ENCODE peak calls at places on chromosomes 1 and 21, in seven cellular contexts. G, X, U, E, B, Z and H are unnamed samples.

GRCh38 chr1:158527190-158527815 is 26.9 kb downstream of the OR6Y1 start:
- DNase-seq in E (no peak), X (peak), U (no peak), G (no peak), Z (peak), B (no peak), H (no peak)

GRCh38 chr1:225767591-225768540 is 9.8 kb upstream of the SRP9 start:
- DNase-seq in Z (peak), E (no peak), G (no peak), X (peak), B (no peak), U (peak), H (peak)

GRCh38 chr1:190373705-190374336 is 103.8 kb downstream of the BRINP3 start:
- DNase-seq in E (no peak), Z (peak), X (peak), B (no peak), G (no peak), U (no peak), H (no peak)

GRCh38 chr21:17726047-17726446 is 93.1 kb downstream of the C21orf91 start:
- DNase-seq in G (no peak), U (no peak), Z (peak), E (no peak), B (no peak), X (peak), H (no peak)

GRCh38 chr1:51946300-51946699 is 44.2 kb downstream of the RAB3B start:
- DNase-seq in Z (no peak), X (peak), E (no peak), G (no peak), B (no peak), U (no peak), H (no peak)

GRCh38 chr1:18486195-18486594 is 5.5 kb downstream of the KLHDC7A start:
- DNase-seq in Z (peak), E (no peak), G (no peak), X (no peak), B (no peak), U (no peak), H (no peak)

GRCh38 chr21:26409735-26410134 is 163.4 kb downstream of the CYYR1 start:
- DNase-seq in E (no peak), Z (peak), U (no peak), G (no peak), X (no peak), B (no peak), H (no peak)

GRCh38 chr1:155177192-155177917 is 3.7 kb downstream of the TRIM46 start:
- DNase-seq in B (no peak), G (no peak), E (no peak), Z (no peak), U (no peak), X (no peak), H (no peak)

GRCh38 chr1:109659145-109659544 is 3.2 kb downstream of the GSTM4 start:
- DNase-seq in G (no peak), E (no peak), Z (no peak), B (no peak), X (no peak), U (no peak), H (no peak)

GRCh38 chr1:21594935-21595897 is 73.9 kb downstream of the RAP1GAP start:
- DNase-seq in Z (peak), U (peak), E (peak), G (peak), X (peak), B (no peak), H (peak)

GRCh38 chr21:45662623-45663015 is 19.1 kb downstream of the PCBP3 start:
- DNase-seq in X (no peak), B (no peak), G (no peak), E (no peak), U (no peak), Z (no peak), H (no peak)

GRCh38 chr1:15336866-15337265 is 72.8 kb upstream of the EFHD2 start:
- DNase-seq in U (peak), X (no peak), E (no peak), Z (no peak), G (no peak), B (no peak), H (no peak)

GRCh38 chr1:203954293-203954692 is 92.9 kb downstream of the SNRPE start:
- DNase-seq in G (no peak), Z (no peak), U (no peak), X (no peak), B (no peak), E (no peak), H (no peak)

GRCh38 chr1:114345930-114346479 is 165.0 kb downstream of the TRIM33 start:
- DNase-seq in X (no peak), G (no peak), Z (peak), E (no peak), U (peak), B (peak), H (peak)

GRCh38 chr1:3438661-3439180 is 15.7 kb upstream of the ARHGEF16 start:
- DNase-seq in Z (no peak), E (no peak), U (no peak), X (no peak), G (no peak), B (no peak), H (no peak)

GRCh38 chr1:205916541-205916940 is 26.7 kb downstream of the SLC26A9 start:
- DNase-seq in U (no peak), E (no peak), X (peak), G (no peak), Z (no peak), B (no peak), H (no peak)

GRCh38 chr1:206555473-206555935 is 48.2 kb downstream of the RASSF5 start:
- DNase-seq in U (peak), G (peak), B (no peak), X (no peak), E (no peak), Z (peak), H (peak)

GRCh38 chr1:15034656-15035055 is 118.9 kb upstream of the TMEM51 start:
- DNase-seq in U (no peak), Z (no peak), G (no peak), X (no peak), E (no peak), B (no peak), H (no peak)

GRCh38 chr1:29708818-29709710 is 472.7 kb downstream of the PTPRU start:
- DNase-seq in U (no peak), G (no peak), E (no peak), X (peak), Z (peak), B (no peak), H (no peak)

GRCh38 chr1:157512036-157512969 is 40.0 kb downstream of the FCRL5 start:
- DNase-seq in Z (no peak), X (no peak), U (no peak), G (no peak), B (no peak), E (no peak), H (no peak)

GRCh38 chr21:46078984-46079356 is 18.9 kb upstream of the COL6A2 start:
- DNase-seq in E (no peak), U (peak), G (no peak), B (no peak), X (no peak), Z (no peak), H (no peak)

GRCh38 chr21:14797543-14797942 is 251.4 kb upstream of the SAMSN1 start:
- DNase-seq in E (no peak), Z (no peak), G (no peak), U (no peak), X (no peak), B (no peak), H (no peak)

GRCh38 chr1:6162773-6163172 is 17.3 kb downstream of the CHD5 start:
- DNase-seq in U (no peak), Z (no peak), B (no peak), G (no peak), E (no peak), X (no peak), H (no peak)

GRCh38 chr21:25191141-25191540 is 416.1 kb downstream of the MRPL39 start:
- DNase-seq in G (no peak), U (no peak), B (no peak), Z (no peak), X (no peak), E (no peak), H (no peak)

GRCh38 chr1:230797376-230798186 is 50.4 kb downstream of the CAPN9 start:
- DNase-seq in E (no peak), Z (peak), X (peak), G (no peak), B (no peak), U (peak), H (peak)

GRCh38 chr1:111948209-111949131 is 41.0 kb downstream of the KCND3 start:
- DNase-seq in G (no peak), E (no peak), B (no peak), X (no peak), U (peak), Z (peak), H (peak)

GRCh38 chr1:231313661-231314060 is 24.0 kb downstream of the EXOC8 start:
- DNase-seq in X (no peak), E (no peak), B (no peak), U (no peak), Z (no peak), G (no peak), H (no peak)

GRCh38 chr1:15942661-15943514 is 33.0 kb downstream of the ZBTB17 start:
- DNase-seq in B (no peak), E (no peak), Z (no peak), X (no peak), U (no peak), G (no peak), H (peak)

GRCh38 chr1:26705788-26706237 is 10.0 kb downstream of the ARID1A start:
- DNase-seq in E (no peak), B (no peak), X (peak), U (no peak), G (no peak), Z (peak), H (no peak)

GRCh38 chr21:26115346-26115745 is 55.2 kb downstream of the APP start:
- DNase-seq in B (no peak), U (no peak), X (no peak), G (no peak), Z (peak), E (no peak), H (no peak)